ENCODE peak calls at places on chromosomes 16 and 17, in six cellular contexts. U, D, S, E, H and X are unnamed samples.

GRCh38 chr17:39813631-39814030 is 50.5 kb downstream of the IKZF3 start:
- DNase-seq in U (peak; percentile 82), D (no peak), S (no peak), E (no peak), H (no peak), X (no peak)

GRCh38 chr16:77553130-77553529 is 118.3 kb upstream of the ADAMTS18 start:
- DNase-seq in U (no peak), D (no peak), S (no peak), E (no peak), H (no peak), X (no peak)

GRCh38 chr16:26963109-26963508 is 103.6 kb upstream of the C16orf82 start:
- DNase-seq in U (peak; percentile 23), D (no peak), S (no peak), E (no peak), H (no peak), X (no peak)

GRCh38 chr16:19291459-19291858 is 5.9 kb downstream of the CLEC19A start:
- DNase-seq in U (no peak), D (no peak), S (peak; percentile 11), E (no peak), H (no peak), X (no peak)

GRCh38 chr16:19810817-19811731 is 73.6 kb downstream of the GPRC5B start:
- DNase-seq in U (peak; percentile 7), D (no peak), S (peak; percentile 88), E (no peak), H (no peak), X (no peak)

GRCh38 chr17:17416007-17416399 is 60.8 kb upstream of the MED9 start:
- DNase-seq in U (peak; percentile 84), D (no peak), S (peak; percentile 68), E (no peak), H (no peak), X (no peak)

GRCh38 chr17:46163316-46163715 is 29.9 kb downstream of the KANSL1 start:
- DNase-seq in U (no peak), D (no peak), S (no peak), E (no peak), H (no peak), X (no peak)

GRCh38 chr17:70808596-70808995 is 639.3 kb downstream of the KCNJ2 start:
- DNase-seq in U (no peak), D (no peak), S (no peak), E (no peak), H (no peak), X (no peak)

GRCh38 chr16:72743011-72743761 is 304.7 kb downstream of the ZFHX3 start:
- DNase-seq in U (no peak), D (no peak), S (peak; percentile 67), E (no peak), H (no peak), X (no peak)

GRCh38 chr16:68800257-68800875 is 43.0 kb upstream of the TANGO6 start:
- DNase-seq in U (peak; percentile 71), D (peak; percentile 59), S (peak; percentile 91), E (peak; percentile 66), H (peak; percentile 46), X (no peak)

GRCh38 chr16:1259760-1260068 is 3.8 kb downstream of the TPSD1 start:
- DNase-seq in U (no peak), D (no peak), S (no peak), E (no peak), H (no peak), X (no peak)

GRCh38 chr16:27972500-27972899 is 91.0 kb downstream of the GSG1L start:
- DNase-seq in U (peak; percentile 70), D (no peak), S (peak; percentile 15), E (no peak), H (no peak), X (no peak)

GRCh38 chr16:9469512-9469911 is 378.1 kb downstream of the HAPSTR1 start:
- DNase-seq in U (no peak), D (no peak), S (peak; percentile 36), E (no peak), H (no peak), X (no peak)

GRCh38 chr16:19926449-19927390 is 42.1 kb upstream of the GPRC5B start:
- DNase-seq in U (no peak), D (no peak), S (peak; percentile 88), E (no peak), H (no peak), X (no peak)

GRCh38 chr17:49443862-49444261 is 29.2 kb upstream of the PHB1 start:
- DNase-seq in U (no peak), D (no peak), S (peak; percentile 72), E (no peak), H (no peak), X (no peak)

GRCh38 chr17:78307887-78308633 is 51.8 kb downstream of the SOCS3 start:
- DNase-seq in U (no peak), D (no peak), S (no peak), E (no peak), H (no peak), X (no peak)

GRCh38 chr16:67552476-67552875 is 9.8 kb upstream of the CTCF start:
- DNase-seq in U (peak; percentile 44), D (no peak), S (no peak), E (no peak), H (no peak), X (no peak)

GRCh38 chr17:49845210-49845782 is 2.6 kb downstream of the TAC4 start:
- DNase-seq in U (no peak), D (no peak), S (no peak), E (no peak), H (no peak), X (no peak)

GRCh38 chr16:24357511-24357910 is 101.4 kb downstream of the CACNG3 start:
- DNase-seq in U (no peak), D (no peak), S (no peak), E (no peak), H (no peak), X (no peak)

GRCh38 chr16:28279006-28279405 is 13.3 kb upstream of the SBK1 start:
- DNase-seq in U (peak; percentile 63), D (no peak), S (no peak), E (no peak), H (no peak), X (no peak)

GRCh38 chr17:82440991-82441627 is 9.4 kb downstream of the CYBC1 start:
- DNase-seq in U (no peak), D (no peak), S (no peak), E (no peak), H (no peak), X (peak; percentile 81)

GRCh38 chr17:62725791-62726249 is 82.3 kb downstream of the MARCHF10 start:
- DNase-seq in U (no peak), D (no peak), S (peak; percentile 85), E (no peak), H (no peak), X (no peak)

DNA sequence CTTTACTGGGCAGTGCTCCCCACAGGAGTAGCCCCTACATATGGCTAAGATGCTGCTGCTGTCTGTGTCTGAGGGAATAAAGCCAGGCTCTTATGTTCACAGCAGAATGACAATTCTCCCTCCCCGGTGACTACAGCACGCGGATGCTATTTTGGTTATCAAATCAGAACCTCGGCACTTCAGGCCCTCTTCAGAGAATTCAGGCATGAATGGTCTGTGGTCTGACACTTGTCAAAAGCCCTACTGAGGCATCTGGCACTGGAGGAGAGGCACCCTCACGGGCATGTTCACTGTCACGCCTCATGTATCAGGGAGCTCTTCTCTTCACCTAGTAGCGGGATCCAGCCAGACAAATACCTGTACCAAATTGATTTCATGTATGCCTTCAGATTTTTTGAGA is 30.4 kb downstream of the KIAA0513 start:
- DNase-seq in U (no peak), D (no peak), S (no peak), E (no peak), H (no peak), X (no peak)
- H3K4me3 ChIP-seq in U (no peak overlapping the region), D (no peak overlapping the region), S (no peak overlapping the region), E (no peak overlapping the region), H (no peak overlapping the region), X (no peak overlapping the region)

GRCh38 chr17:16027708-16028584 is 28.3 kb downstream of the TTC19 start:
- DNase-seq in U (peak; percentile 82), D (no peak), S (peak; percentile 97), E (no peak), H (peak; percentile 29), X (no peak)

GRCh38 chr17:16025202-16025601 is 25.6 kb downstream of the TTC19 start:
- DNase-seq in U (no peak), D (no peak), S (no peak), E (no peak), H (no peak), X (no peak)

GRCh38 chr17:16023881-16024280 is 24.3 kb downstream of the TTC19 start:
- DNase-seq in U (no peak), D (no peak), S (no peak), E (no peak), H (no peak), X (no peak)

DNA sequence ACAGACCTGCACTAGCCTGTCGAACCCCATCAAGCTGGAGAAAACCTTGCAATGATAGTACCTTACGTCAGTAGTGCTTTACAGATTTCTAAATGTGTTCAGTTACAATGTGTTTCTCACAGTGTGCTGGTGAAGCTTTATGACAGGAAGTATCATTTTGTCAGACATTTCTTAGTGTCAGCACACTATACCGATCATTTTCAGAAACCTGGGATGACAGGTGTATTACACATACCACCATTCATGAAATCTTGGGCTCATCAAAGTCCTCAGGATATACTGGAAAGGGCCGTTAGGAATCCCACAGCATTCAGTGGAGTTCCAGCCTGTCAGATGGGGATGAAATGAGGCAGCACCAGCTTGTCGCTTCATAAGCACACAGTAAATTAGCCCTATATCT is 27.3 kb downstream of the TTC19 start:
- DNase-seq in U (no peak), D (no peak), S (no peak), E (no peak), H (no peak), X (no peak)
- H3K27ac ChIP-seq in U (peak overlapping the region; percentile 81), D (peak overlapping the region; percentile 67), S (no peak overlapping the region), E (no peak overlapping the region), H (no peak overlapping the region), X (no peak overlapping the region)

DNA sequence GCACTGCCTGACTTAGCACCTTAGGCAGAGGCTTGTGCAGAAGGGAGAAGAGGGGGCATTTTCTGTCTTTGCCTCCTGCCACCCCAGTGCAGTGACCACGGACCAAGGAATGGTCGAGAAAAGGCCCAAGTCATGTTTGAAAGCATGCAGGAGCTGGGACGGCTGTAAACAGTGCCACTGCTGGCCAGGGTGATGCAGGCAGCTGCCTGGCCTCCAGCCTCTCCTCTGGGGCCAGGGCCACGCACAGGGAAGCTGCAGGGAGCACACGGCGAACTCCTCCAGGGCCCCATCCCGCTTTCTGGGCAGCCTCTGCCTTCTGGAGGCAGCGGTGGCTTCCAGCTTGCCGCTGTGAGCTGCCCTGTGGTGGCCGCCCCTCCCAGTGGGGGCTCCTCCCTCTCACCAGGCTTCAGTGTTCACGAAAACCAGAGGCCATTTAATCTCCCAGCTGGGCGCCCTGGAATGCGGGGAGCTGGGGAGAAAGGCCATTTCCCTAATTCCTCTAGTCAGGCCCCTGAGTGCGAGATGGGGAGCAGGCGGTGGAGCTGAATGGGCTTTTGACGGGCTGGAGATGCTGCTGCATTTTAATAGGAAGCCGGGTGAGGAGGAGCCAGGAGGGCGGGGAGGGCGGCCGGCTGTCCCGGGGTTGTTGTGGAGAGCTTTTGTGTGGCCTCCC is 28.8 kb upstream of the DNAI2 start:
- DNase-seq in U (no peak), D (no peak), S (no peak), E (no peak), H (no peak), X (no peak)
- H3K9me3 ChIP-seq in U (no peaks in the 10 kb centered on the region), D (no peaks in the 10 kb centered on the region), S (no peaks in the 10 kb centered on the region), E (no peaks in the 10 kb centered on the region), H (no peaks in the 10 kb centered on the region), X (no peaks in the 10 kb centered on the region)

DNA sequence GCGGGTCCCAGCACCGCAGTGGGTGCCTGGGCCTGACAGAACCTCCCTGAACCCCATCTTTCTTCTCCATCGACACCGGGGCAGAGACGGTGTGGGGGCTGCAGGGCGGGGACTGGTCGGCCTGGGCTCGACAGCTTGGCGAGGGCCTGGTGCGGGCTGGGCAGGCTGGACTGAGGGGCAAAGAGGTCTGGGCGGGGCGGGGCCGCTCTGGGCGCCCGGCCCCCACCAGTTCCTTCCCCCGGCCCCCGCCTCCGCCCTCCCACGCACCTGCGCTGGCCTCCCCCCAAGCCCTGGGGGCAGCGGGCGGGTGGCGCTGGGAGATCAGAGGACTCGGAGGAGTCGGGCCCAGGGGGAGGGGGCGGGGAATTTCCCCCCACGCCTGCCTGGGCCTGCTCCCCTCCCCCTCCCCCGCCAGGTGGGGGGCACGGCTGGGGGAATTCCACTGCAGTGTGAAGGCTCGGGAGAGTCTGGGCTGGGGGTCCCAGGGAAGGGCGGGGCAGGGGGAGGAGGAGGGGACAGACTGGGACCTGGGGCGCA is 933 bp upstream of the KREMEN2 start:
- DNase-seq in U (no peak), D (no peak), S (no peak), E (no peak), H (no peak), X (no peak)
- H3K4me3 ChIP-seq in U (no peak overlapping the region), D (no peak overlapping the region), S (no peak overlapping the region), E (peak overlapping the region; percentile 36), H (no peak overlapping the region), X (no peak overlapping the region)